ENCODE peak calls at places on chromosomes 13 and 19, in six cellular contexts. Z, M, T, L, U and K are unnamed samples. For H3K9me3 and H3K4me1, the result is how much of the 10 kb centered on the place peaks cover.

GRCh38 chr13:20348018-20348417 is 115.9 kb upstream of the GJB6 start:
- DNase-seq in Z (no peak), M (no peak), T (no peak), L (no peak), U (no peak), K (no peak)

GRCh38 chr13:29907670-29908069 is 57.3 kb upstream of the UBL3 start:
- DNase-seq in Z (no peak), M (no peak), T (no peak), L (no peak), U (no peak), K (no peak)

GRCh38 chr19:51837145-51837544 is 42.2 kb downstream of the FPR3 start:
- DNase-seq in Z (no peak), M (no peak), T (no peak), L (no peak), U (no peak), K (no peak)

GRCh38 chr19:10655457-10656312 is 1.5 kb downstream of the ILF3 start:
- DNase-seq in Z (no peak), M (no peak), T (no peak), L (no peak), U (no peak), K (no peak)

GRCh38 chr13:24270639-24271131 is 38.7 kb upstream of the C1QTNF9 start:
- DNase-seq in Z (peak), M (peak), T (peak), L (peak), U (peak), K (peak)

GRCh38 chr13:23658929-23659541 is 88.8 kb downstream of the TNFRSF19 start:
- DNase-seq in Z (no peak), M (no peak), T (no peak), L (no peak), U (no peak), K (no peak)

GRCh38 chr13:21348771-21349170 is 110.3 kb downstream of the ZDHHC20 start:
- DNase-seq in Z (no peak), M (no peak), T (no peak), L (no peak), U (no peak), K (no peak)

GRCh38 chr19:54209748-54210494 is 9.3 kb downstream of the RPS9 start:
- DNase-seq in Z (no peak), M (peak), T (peak), L (peak), U (peak), K (no peak)

GRCh38 chr13:101799196-101799595 is 346.7 kb downstream of the ITGBL1 start:
- DNase-seq in Z (no peak), M (no peak), T (no peak), L (no peak), U (no peak), K (no peak)

GRCh38 chr19:9406798-9407352 is 28.5 kb downstream of the ZNF266 start:
- DNase-seq in Z (peak), M (peak), T (peak), L (peak), U (peak), K (peak)

GRCh38 chr13:111537843-111538499 is 217.5 kb downstream of the TEX29 start:
- DNase-seq in Z (no peak), M (no peak), T (no peak), L (no peak), U (no peak), K (no peak)

GRCh38 chr13:21800847-21801616 is 130.2 kb downstream of the FGF9 start:
- DNase-seq in Z (no peak), M (no peak), T (no peak), L (no peak), U (no peak), K (no peak)

GRCh38 chr13:46845146-46845545 is 48.2 kb upstream of the ESD start:
- DNase-seq in Z (no peak), M (no peak), T (no peak), L (no peak), U (no peak), K (no peak)

GRCh38 chr19:38307597-38307996 is 3.5 kb downstream of the C19orf33 start:
- DNase-seq in Z (no peak), M (no peak), T (no peak), L (no peak), U (no peak), K (no peak)

GRCh38 chr19:20640023-20640422 is 21.3 kb downstream of the ZNF626 start:
- DNase-seq in Z (no peak), M (no peak), T (no peak), L (no peak), U (no peak), K (no peak)
- H3K9me3 ChIP-seq in Z (under half), M (half or more), T (half or more), L (under half), U (under half), K (half or more)

DNA sequence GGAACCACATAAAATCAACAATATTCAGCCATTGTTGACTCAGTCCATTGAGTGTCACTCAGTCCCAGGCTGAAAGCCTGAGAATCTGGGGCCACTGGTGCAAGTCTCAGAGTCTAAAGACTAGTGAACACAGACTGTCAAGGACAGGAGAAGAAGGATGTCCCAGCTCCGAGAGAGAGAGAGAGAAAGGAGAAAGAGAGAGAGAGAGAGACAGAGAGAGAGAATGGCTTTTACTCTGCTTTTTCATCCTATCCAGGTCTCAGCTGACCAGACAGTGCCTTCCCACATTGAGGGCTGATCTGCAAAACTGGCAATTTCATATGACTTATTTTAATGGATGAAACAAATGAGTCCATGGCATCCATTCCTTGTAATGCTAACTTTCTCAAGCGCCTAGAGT is 984.1 kb downstream of the UQCRFS1 start:
- DNase-seq in Z (no peak), M (no peak), T (no peak), L (no peak), U (no peak), K (no peak)
- H3K4me1 ChIP-seq in Z (under half), M (under half), T (under half), L (under half), U (under half), K (under half)

GRCh38 chr19:45539460-45539859 is 32.2 kb downstream of the VASP start:
- DNase-seq in Z (no peak), M (no peak), T (no peak), L (no peak), U (no peak), K (no peak)
- H3K4me3 ChIP-seq in Z (no peak), M (no peak), T (no peak), L (no peak), U (no peak), K (no peak)

GRCh38 chr19:15672580-15673175 is at the start of gene CYP4F12:
- DNase-seq in Z (peak), M (peak), T (peak), L (peak), U (peak), K (no peak)

GRCh38 chr19:15673176-15673654 is 328 bp downstream of the CYP4F12 start:
- DNase-seq in Z (no peak), M (no peak), T (no peak), L (peak), U (no peak), K (no peak)

GRCh38 chr19:15679089-15679488 is 6.2 kb downstream of the CYP4F12 start:
- DNase-seq in Z (no peak), M (no peak), T (no peak), L (no peak), U (no peak), K (no peak)

GRCh38 chr19:15671891-15672579 is 852 bp upstream of the CYP4F12 start:
- DNase-seq in Z (no peak), M (no peak), T (no peak), L (no peak), U (no peak), K (no peak)

GRCh38 chr19:15675560-15675959 is 2.7 kb downstream of the CYP4F12 start:
- DNase-seq in Z (no peak), M (no peak), T (no peak), L (no peak), U (no peak), K (no peak)
- H3K9me3 ChIP-seq in Z (under half), M (under half), T (under half), L (under half), U (under half), K (under half)

GRCh38 chr19:19354932-19355331 is 34.3 kb downstream of the MAU2 start:
- DNase-seq in Z (no peak), M (no peak), T (no peak), L (no peak), U (no peak), K (no peak)
- H3K4me1 ChIP-seq in Z (under half), M (under half), T (under half), L (under half), U (under half), K (under half)

DNA sequence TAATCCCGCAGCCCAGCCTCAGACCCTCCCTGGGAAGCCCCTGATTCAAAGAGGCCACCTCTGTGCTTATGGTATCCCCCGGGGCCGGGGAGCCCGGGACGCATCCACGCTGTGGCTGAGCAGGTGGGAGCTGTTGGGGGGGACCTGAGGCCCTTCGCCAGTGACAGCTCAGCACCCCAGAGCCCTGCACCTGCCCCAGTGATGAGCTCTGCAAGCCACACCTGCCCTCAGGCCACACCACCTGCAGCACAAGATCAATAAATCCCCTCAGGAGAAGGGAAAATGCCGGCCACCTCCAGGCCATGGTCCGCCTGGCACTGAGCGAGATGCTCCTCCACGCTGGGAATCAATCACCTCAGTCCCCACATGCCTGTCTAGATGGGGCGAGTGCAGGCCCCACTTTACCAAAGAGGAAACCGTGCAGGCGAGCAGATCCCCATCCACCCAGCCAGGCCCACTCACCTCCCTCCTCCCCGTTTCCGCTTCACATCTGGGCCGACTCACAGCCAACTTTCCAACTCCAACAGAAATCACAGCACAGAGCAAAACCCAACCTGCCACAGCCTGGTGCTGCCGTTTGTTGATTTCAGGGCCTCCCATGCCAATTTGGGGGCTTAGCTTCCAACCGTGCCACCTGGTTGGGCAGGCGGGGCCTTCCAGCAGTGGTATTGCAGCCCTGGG is 12.8 kb downstream of the MOB3A start:
- DNase-seq in Z (peak), M (no peak), T (no peak), L (peak), U (peak), K (peak)
- H3K4me3 ChIP-seq in Z (peak), M (no peak), T (peak), L (peak), U (no peak), K (peak)

GRCh38 chr19:12617646-12618045 is 6.9 kb downstream of the ZNF791 start:
- DNase-seq in Z (no peak), M (no peak), T (no peak), L (no peak), U (no peak), K (no peak)

GRCh38 chr19:12629215-12629614 is 18.5 kb downstream of the ZNF791 start:
- DNase-seq in Z (no peak), M (no peak), T (no peak), L (no peak), U (no peak), K (no peak)

GRCh38 chr19:12626958-12627357 is 16.2 kb downstream of the ZNF791 start:
- DNase-seq in Z (no peak), M (no peak), T (no peak), L (no peak), U (no peak), K (no peak)

GRCh38 chr19:12628040-12629022 is 17.6 kb downstream of the ZNF791 start:
- DNase-seq in Z (no peak), M (no peak), T (no peak), L (no peak), U (no peak), K (no peak)

GRCh38 chr19:12623361-12624031 is 12.8 kb downstream of the ZNF791 start:
- DNase-seq in Z (no peak), M (no peak), T (no peak), L (no peak), U (no peak), K (no peak)
- H3K9me3 ChIP-seq in Z (under half), M (under half), T (under half), L (under half), U (under half), K (under half)

DNA sequence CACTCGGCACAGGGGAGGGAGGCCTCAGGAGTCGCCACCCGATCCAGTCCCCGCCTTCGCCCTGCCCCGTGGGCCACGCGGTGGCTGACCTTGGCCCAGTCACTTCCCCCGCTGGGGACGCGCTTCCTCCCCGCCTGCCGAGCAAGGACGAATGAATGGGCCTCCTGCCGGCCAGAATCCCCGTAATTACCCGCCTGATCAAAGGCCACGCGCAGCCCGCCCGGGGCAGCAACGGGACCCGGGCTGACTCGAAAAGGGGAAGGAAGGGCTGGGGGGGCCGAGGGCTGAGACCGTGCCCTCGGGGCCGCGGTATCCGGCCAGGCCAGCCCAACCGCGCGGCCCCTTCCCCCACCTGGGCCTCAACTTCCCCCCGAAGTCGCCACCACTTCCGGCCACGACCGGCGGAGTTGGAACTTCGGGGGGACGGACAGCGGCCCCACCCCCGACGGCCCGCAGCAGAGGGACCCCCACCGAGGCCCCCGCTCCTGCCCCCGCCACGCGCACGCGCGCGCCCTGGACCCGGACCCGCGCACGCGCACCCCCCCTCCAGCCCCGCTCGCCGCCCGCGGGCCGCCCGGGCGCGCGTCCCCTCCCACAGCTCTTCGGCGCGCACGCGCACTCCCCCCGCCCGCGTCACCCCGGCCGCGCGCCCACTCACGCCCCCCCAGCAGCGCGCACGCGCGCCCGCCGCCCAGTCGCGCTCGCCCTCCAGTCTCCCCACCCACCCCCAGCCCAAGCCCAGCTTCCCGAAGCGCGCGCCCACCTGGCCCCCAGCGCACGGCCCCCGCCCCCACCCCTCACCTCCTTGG is 520 bp downstream of the ZNF787 start:
- DNase-seq in Z (peak), M (peak), T (peak), L (peak), U (peak), K (peak)
- H3K4me1 ChIP-seq in Z (under half), M (under half), T (under half), L (under half), U (under half), K (under half)